ENCODE peak calls at places on chromosomes 13 and 19, in six cellular contexts. X is heart right ventricle, I is choroid plexus epithelial cell, U is neural progenitor cell, V is PC-3, B is AG10803. D is an unnamed sample.

GRCh38 chr13:76053181-76053580 is 417.1 kb downstream of the LMO7 start:
- DNase-seq in B (no peak), U (no peak), I (no peak), X (no peak), V (no peak), D (no peak)

GRCh38 chr13:42968906-42969305 is 23.1 kb downstream of the EPSTI1 start:
- DNase-seq in X (no peak), V (peak; percentile 28), B (no peak), U (no peak), I (no peak), D (no peak)

GRCh38 chr19:10769533-10770491 is 51.9 kb downstream of the DNM2 start:
- DNase-seq in V (peak; percentile 33), X (peak; percentile 85), I (peak; percentile 54), U (peak; percentile 50), B (peak; percentile 31), D (peak; percentile 52)

GRCh38 chr19:52897149-52897935 is at the start of gene ZNF320:
- DNase-seq in B (peak; percentile 89), V (peak; percentile 95), U (peak; percentile 97), X (peak; percentile 97), I (peak; percentile 94), D (peak; percentile 93)

GRCh38 chr19:1416014-1416841 is 8.8 kb downstream of the DAZAP1 start:
- DNase-seq in U (no peak), I (peak; percentile 61), X (no peak), B (peak; percentile 14), V (no peak), D (peak; percentile 69)

GRCh38 chr13:41060723-41061074 is 610 bp upstream of the WBP4 start:
- DNase-seq in X (peak; percentile 85), B (peak; percentile 84), I (peak; percentile 73), U (peak; percentile 92), V (peak; percentile 67), D (peak; percentile 84)

GRCh38 chr13:109867766-109868165 is 81.4 kb upstream of the IRS2 start:
- DNase-seq in B (no peak), V (no peak), I (peak; percentile 18), X (no peak), U (no peak), D (peak; percentile 37)

GRCh38 chr19:50268046-50268445 is 61.1 kb downstream of the KCNC3 start:
- DNase-seq in U (no peak), I (no peak), X (no peak), B (no peak), V (no peak), D (no peak)

GRCh38 chr13:23866420-23867026 is 22.7 kb downstream of the MIPEP start:
- DNase-seq in V (peak; percentile 8), I (no peak), X (no peak), U (no peak), B (no peak), D (no peak)

GRCh38 chr19:50607874-50608785 is 31.6 kb downstream of the SYT3 start:
- DNase-seq in I (peak; percentile 36), X (peak; percentile 54), B (peak; percentile 48), U (peak; percentile 97), V (peak; percentile 34), D (peak; percentile 74)

GRCh38 chr19:52527954-52528326 is 472 bp downstream of the ZNF808 start:
- DNase-seq in X (no peak), I (no peak), U (peak; percentile 47), V (no peak), B (peak; percentile 1), D (no peak)

GRCh38 chr13:57634829-57635165 is 3.3 kb downstream of the PCDH17 start:
- DNase-seq in U (peak; percentile 34), B (no peak), I (no peak), X (peak; percentile 19), V (no peak), D (no peak)

GRCh38 chr19:38210458-38210987 is 13.5 kb downstream of the DPF1 start:
- DNase-seq in V (no peak), I (peak; percentile 23), X (peak; percentile 62), U (peak; percentile 97), B (no peak), D (peak; percentile 42)

GRCh38 chr19:35170359-35171061 is 16.0 kb downstream of the FXYD5 start:
- DNase-seq in V (no peak), U (no peak), X (no peak), I (no peak), B (no peak), D (no peak)

GRCh38 chr19:5851302-5851701 is at the start of gene FUT3:
- DNase-seq in V (peak; percentile 64), X (no peak), I (no peak), B (no peak), U (no peak), D (no peak)

GRCh38 chr13:106533101-106533939 is 2.1 kb downstream of the EFNB2 start:
- DNase-seq in B (peak; percentile 78), V (peak; percentile 78), U (peak; percentile 93), X (peak; percentile 84), I (peak; percentile 89), D (peak; percentile 88)

DNA sequence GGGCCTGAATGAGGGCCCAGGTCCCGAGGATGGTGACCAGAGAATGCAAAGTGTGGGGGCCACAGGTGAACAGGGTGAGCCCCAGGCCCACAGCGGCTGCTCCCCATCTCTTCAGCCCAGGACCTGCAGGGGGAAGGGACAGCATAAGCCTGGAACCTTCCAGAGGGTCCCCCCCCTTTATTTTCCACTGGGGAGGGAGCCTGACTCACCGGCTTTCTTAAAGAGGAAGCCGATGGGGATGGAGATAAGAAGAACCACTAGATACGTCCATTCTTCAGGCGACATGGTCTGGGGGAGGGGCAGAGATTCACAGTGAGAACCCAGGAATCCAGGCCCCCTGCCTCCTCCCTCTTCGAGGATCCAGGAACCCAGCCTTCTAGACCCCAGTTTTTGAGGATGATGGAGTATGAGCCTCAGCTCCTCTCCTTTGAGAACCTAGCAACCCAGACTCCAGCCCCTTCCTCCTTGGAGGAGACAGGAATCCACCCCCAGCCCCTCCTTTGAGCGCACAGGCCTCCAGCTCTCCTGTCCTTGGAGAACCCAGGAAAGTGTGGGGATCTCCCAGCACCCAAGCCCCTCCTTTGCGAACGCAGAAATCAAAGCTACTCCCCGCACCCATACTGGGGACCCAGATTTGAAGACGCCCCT is 1.0 kb downstream of the MBOAT7 start:
- DNase-seq in I (peak; percentile 55), B (peak; percentile 30), U (peak; percentile 53), V (peak; percentile 54), X (no peak), D (peak; percentile 47)
- H3K4me3 ChIP-seq in I (peak overlapping the region; percentile 83), B (peak overlapping the region; percentile 72), U (peak overlapping the region; percentile 80), V (peak overlapping the region; percentile 74), X (peak overlapping the region; percentile 90), D (peak overlapping the region; percentile 85)

DNA sequence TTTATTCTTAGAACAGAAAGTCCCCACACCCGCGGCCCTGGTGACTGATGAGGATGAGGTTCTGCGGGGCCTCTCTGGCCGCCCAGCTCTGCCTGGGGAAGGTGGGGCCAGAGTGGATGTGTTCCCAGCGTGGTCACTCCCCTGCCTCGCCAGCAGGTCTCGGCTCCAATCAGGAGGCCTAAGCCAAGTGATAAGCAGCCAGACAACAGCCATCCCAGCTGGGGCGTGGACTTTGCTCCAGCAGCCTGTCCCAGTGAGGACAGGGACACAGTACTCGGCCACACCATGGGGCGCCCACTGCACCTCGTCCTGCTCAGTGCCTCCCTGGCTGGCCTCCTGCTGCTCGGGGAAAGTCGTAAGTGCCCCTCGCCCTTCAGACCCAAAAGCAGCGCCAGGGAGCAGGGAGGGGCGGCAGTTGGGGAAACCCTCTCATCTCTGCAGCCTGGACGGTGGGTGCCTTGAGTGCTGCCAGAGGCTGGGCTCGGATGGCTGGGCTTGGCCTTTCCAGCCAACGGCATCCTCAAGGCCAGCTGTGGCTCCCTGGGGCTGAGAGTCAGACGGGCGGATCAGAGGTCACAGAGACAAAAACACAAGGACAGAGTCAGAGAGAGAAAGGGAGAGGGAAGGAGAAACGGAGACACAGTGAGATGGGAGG is at the start of gene F10:
- DNase-seq in I (peak; percentile 85), B (peak; percentile 70), U (peak; percentile 72), V (no peak), X (peak; percentile 47), D (peak; percentile 78)
- H3K4me3 ChIP-seq in I (peak within 1 kb of the TSS; percentile 63), B (peak within 1 kb of the TSS; percentile 54), U (peak within 1 kb of the TSS; percentile 9), V (no peak within 1 kb of the TSS), X (peak within 1 kb of the TSS; percentile 43), D (peak within 1 kb of the TSS; percentile 19)

GRCh38 chr19:31378404-31378803 is 29.2 kb upstream of the TSHZ3 start:
- DNase-seq in X (peak; percentile 47), U (no peak), I (peak; percentile 78), V (peak; percentile 59), B (peak; percentile 95), D (peak; percentile 94)
- H3K4me3 ChIP-seq in X (no peak overlapping the region), U (no peak overlapping the region), I (no peak overlapping the region), V (no peak overlapping the region), B (no peak overlapping the region), D (no peak overlapping the region)

GRCh38 chr13:52615134-52615801 is 27.0 kb upstream of the HNRNPA1L2 start:
- DNase-seq in U (no peak), I (no peak), X (no peak), B (no peak), V (no peak), D (no peak)

GRCh38 chr13:52617070-52618060 is 24.9 kb upstream of the HNRNPA1L2 start:
- DNase-seq in X (peak; percentile 85), U (peak; percentile 87), I (peak; percentile 91), V (peak; percentile 81), B (peak; percentile 79), D (peak; percentile 89)

GRCh38 chr13:52615817-52616216 is 26.4 kb upstream of the HNRNPA1L2 start:
- DNase-seq in B (no peak), X (no peak), I (no peak), U (no peak), V (no peak), D (no peak)
- H3K4me3 ChIP-seq in B (no peak overlapping the region), X (no peak overlapping the region), I (no peak overlapping the region), U (no peak overlapping the region), V (no peak overlapping the region), D (no peak overlapping the region)

GRCh38 chr19:4598712-4599111 is 39.2 kb upstream of the SEMA6B start:
- DNase-seq in B (no peak), I (no peak), U (peak; percentile 74), V (no peak), X (no peak), D (no peak)
- H3K4me3 ChIP-seq in B (no peak overlapping the region), I (no peak overlapping the region), U (peak overlapping the region; percentile 51), V (peak overlapping the region; percentile 64), X (no peak overlapping the region), D (no peak overlapping the region)